ENCODE peak calls at places on chromosomes 5 and 9, in five cellular contexts. M is activated CD8-positive, alpha-beta memory T cell treated with anti-CD3 and anti-CD28 coated beads, Interleukin-2, amount 50 U/mL, for 48 hours; I is stimulated activated CD4-positive, alpha-beta T cell treated with anti-CD3 and anti-CD28 coated beads, TNF-alpha, amount 100 ng/mL, for 1 hour; X is astrocyte of the spinal cord; W is HT1080. A is an unnamed sample.

GRCh38 chr9:135409286-135410200 is 70.0 kb upstream of the PPP1R26 start:
- DNase-seq in I (no peak), M (no peak), W (no peak), X (no peak), A (no peak)

GRCh38 chr5:169063269-169063919 is 237.5 kb downstream of the SLIT3 start:
- DNase-seq in W (no peak), X (no peak), M (no peak), I (no peak), A (no peak)

GRCh38 chr9:211557-211956 is 3.1 kb upstream of the DOCK8 start:
- DNase-seq in X (no peak), W (no peak), I (no peak), M (no peak), A (no peak)

GRCh38 chr9:92514635-92515034 is 21.2 kb downstream of the ECM2 start:
- DNase-seq in X (no peak), M (no peak), I (no peak), W (no peak), A (no peak)

GRCh38 chr5:416636-416960 is 26.4 kb upstream of the EXOC3 start:
- DNase-seq in M (no peak), I (no peak), X (no peak), W (no peak), A (no peak)

GRCh38 chr5:22058620-22059019 is 794.5 kb downstream of the CDH12 start:
- DNase-seq in I (no peak), X (no peak), M (no peak), W (no peak), A (no peak)

GRCh38 chr9:15306068-15306756 is 804 bp downstream of the TTC39B start:
- DNase-seq in M (peak; percentile 75), X (peak; percentile 55), W (peak; percentile 13), I (no peak), A (peak; percentile 36)

GRCh38 chr9:122200960-122201635 is 27.7 kb downstream of the LHX6 start:
- DNase-seq in X (peak; percentile 40), W (peak; percentile 87), M (no peak), I (no peak), A (no peak)

GRCh38 chr9:69223605-69224004 is 49.5 kb downstream of the TJP2 start:
- DNase-seq in W (peak; percentile 67), I (no peak), M (no peak), X (peak; percentile 70), A (peak; percentile 69)

GRCh38 chr9:137017791-137018497 is 10.1 kb downstream of the ABCA2 start:
- DNase-seq in W (no peak), X (no peak), I (no peak), M (no peak), A (no peak)

GRCh38 chr5:144205141-144205551 is 34.5 kb downstream of the KCTD16 start:
- DNase-seq in W (peak; percentile 7), I (no peak), M (no peak), X (peak; percentile 47), A (no peak)

GRCh38 chr9:112174223-112174964 is 703 bp downstream of the SUSD1 start:
- DNase-seq in M (peak; percentile 87), X (peak; percentile 17), I (peak; percentile 43), W (peak; percentile 52), A (peak; percentile 74)

GRCh38 chr9:94693485-94694191 is 32.9 kb upstream of the AOPEP start:
- DNase-seq in M (no peak), W (no peak), I (no peak), X (no peak), A (no peak)

GRCh38 chr5:160213537-160213936 is 15.8 kb upstream of the FABP6 start:
- DNase-seq in M (no peak), W (peak; percentile 68), I (no peak), X (no peak), A (peak; percentile 30)

GRCh38 chr9:83154821-83155220 is 91.9 kb upstream of the RASEF start:
- DNase-seq in M (no peak), I (no peak), X (peak; percentile 89), W (peak; percentile 88), A (no peak)

GRCh38 chr5:394671-395155 is 48.3 kb upstream of the EXOC3 start:
- DNase-seq in W (no peak), I (no peak), X (no peak), M (peak; percentile 54), A (no peak)

GRCh38 chr5:167802755-167803431 is 488.6 kb upstream of the WWC1 start:
- DNase-seq in X (no peak), M (no peak), I (no peak), W (peak; percentile 28), A (no peak)

GRCh38 chr9:127637322-127637847 is 25.3 kb downstream of the STXBP1 start:
- DNase-seq in W (peak; percentile 51), I (no peak), X (peak; percentile 51), M (no peak), A (peak; percentile 70)

GRCh38 chr9:131410051-131410491 is 16.2 kb downstream of the PRRC2B start:
- DNase-seq in X (peak; percentile 46), W (no peak), I (no peak), M (no peak), A (no peak)

GRCh38 chr9:82147798-82148440 is 159.3 kb downstream of the SPATA31D1 start:
- DNase-seq in W (no peak), M (no peak), X (no peak), I (no peak), A (no peak)

GRCh38 chr9:120396418-120396817 is 183.5 kb downstream of the CDK5RAP2 start:
- DNase-seq in I (no peak), X (no peak), M (no peak), W (peak; percentile 62), A (no peak)

GRCh38 chr5:181037365-181037861 is 2.7 kb upstream of the BTNL9 start:
- DNase-seq in W (peak; percentile 25), M (no peak), X (no peak), I (no peak), A (no peak)

GRCh38 chr5:175814676-175815075 is 56.7 kb upstream of the CPLX2 start:
- DNase-seq in W (peak; percentile 84), I (no peak), M (no peak), X (peak; percentile 63), A (peak; percentile 95)

GRCh38 chr9:116450378-116451139 is 236.5 kb upstream of the TRIM32 start:
- DNase-seq in I (no peak), M (no peak), W (peak; percentile 66), X (peak; percentile 87), A (no peak)

GRCh38 chr5:119339344-119339743 is 16.5 kb upstream of the TNFAIP8 start:
- DNase-seq in M (no peak), X (no peak), W (no peak), I (no peak), A (no peak)

GRCh38 chr5:170273968-170274710 is 23.4 kb downstream of the LCP2 start:
- DNase-seq in M (peak; percentile 73), X (no peak), I (no peak), W (no peak), A (peak; percentile 23)

GRCh38 chr9:81609782-81610738 is 79.3 kb downstream of the TLE1 start:
- DNase-seq in W (peak; percentile 14), M (no peak), I (no peak), X (peak; percentile 56), A (no peak)

GRCh38 chr9:108056805-108057386 is 567.3 kb upstream of the KLF4 start:
- DNase-seq in I (no peak), W (peak; percentile 77), X (peak; percentile 74), M (no peak), A (peak; percentile 91)

GRCh38 chr5:179023528-179024189 is at the start of gene ZNF879:
- DNase-seq in I (peak; percentile 89), M (peak; percentile 95), X (peak; percentile 97), W (peak; percentile 73), A (peak; percentile 95)

GRCh38 chr5:40033411-40033810 is 608.6 kb upstream of the DAB2 start:
- DNase-seq in I (no peak), M (no peak), X (no peak), W (no peak), A (no peak)

GRCh38 chr9:99680191-99680590 is 141.5 kb upstream of the NR4A3 start:
- DNase-seq in M (no peak), X (peak; percentile 54), I (no peak), W (peak; percentile 12), A (no peak)

GRCh38 chr5:176174345-176175025 is 63.7 kb upstream of the SIMC1 start:
- DNase-seq in X (no peak), M (no peak), I (no peak), W (no peak), A (no peak)

GRCh38 chr5:56900858-56901578 is 8.4 kb upstream of the SETD9 start:
- DNase-seq in X (peak; percentile 51), W (peak; percentile 61), I (no peak), M (no peak), A (peak; percentile 65)

GRCh38 chr9:75911390-75911789 is 20.9 kb downstream of the PCSK5 start:
- DNase-seq in M (peak; percentile 59), X (no peak), W (no peak), I (no peak), A (no peak)